ENCODE peak calls at places on chromosomes 7 and 10, in four cellular contexts. B is MM.1S, K is mammary epithelial cell, V is IMR-90. L is an unnamed sample.

GRCh38 chr10:24477925-24478324 is 245.8 kb downstream of the ARHGAP21 start:
- DNase-seq in B (no peak), K (no peak), V (no peak), L (no peak)

GRCh38 chr7:97128736-97129135 is 11.2 kb downstream of the SDHAF3 start:
- DNase-seq in B (no peak), K (no peak), V (no peak), L (no peak)

GRCh38 chr10:98332623-98333269 is 64.8 kb upstream of the LOXL4 start:
- DNase-seq in B (no peak), K (no peak), V (peak), L (peak)

GRCh38 chr10:129958686-129959543 is 5.2 kb downstream of the EBF3 start:
- DNase-seq in B (no peak), K (no peak), V (no peak), L (no peak)

GRCh38 chr7:137801003-137801402 is 45.8 kb downstream of the DGKI start:
- DNase-seq in B (no peak), K (peak), V (peak), L (peak)

GRCh38 chr10:83991986-83992753 is 147.1 kb upstream of the GHITM start:
- DNase-seq in B (peak), K (peak), V (no peak), L (no peak)

GRCh38 chr10:103493911-103494877 is 689 bp downstream of the NEURL1 start:
- DNase-seq in B (peak), K (no peak), V (no peak), L (no peak)

GRCh38 chr10:23262928-23263327 is 70.8 kb downstream of the PTF1A start:
- DNase-seq in B (no peak), K (no peak), V (no peak), L (no peak)

GRCh38 chr7:132161976-132162375 is 414.3 kb downstream of the PLXNA4 start:
- DNase-seq in B (no peak), K (no peak), V (no peak), L (no peak)

GRCh38 chr7:5204546-5204945 is 14.5 kb downstream of the WIPI2 start:
- DNase-seq in B (no peak), K (no peak), V (no peak), L (no peak)

GRCh38 chr7:44486693-44487092 is 3.8 kb downstream of the NUDCD3 start:
- DNase-seq in B (peak), K (peak), V (peak), L (no peak)

GRCh38 chr7:132030161-132030568 is 473.7 kb upstream of the PODXL start:
- DNase-seq in B (no peak), K (peak), V (no peak), L (peak)

GRCh38 chr10:101643546-101643945 is 51.4 kb downstream of the FBXW4 start:
- DNase-seq in B (no peak), K (no peak), V (no peak), L (no peak)

GRCh38 chr7:42128703-42129102 is 108.3 kb downstream of the GLI3 start:
- DNase-seq in B (no peak), K (no peak), V (no peak), L (peak)

GRCh38 chr7:24477807-24478655 is 95.2 kb upstream of the PALS2 start:
- DNase-seq in B (no peak), K (peak), V (peak), L (peak)

GRCh38 chr7:104142147-104142546 is 65.7 kb downstream of the ORC5 start:
- DNase-seq in B (no peak), K (no peak), V (no peak), L (peak)

GRCh38 chr10:58479016-58479415 is 33.7 kb upstream of the BICC1 start:
- DNase-seq in B (no peak), K (no peak), V (no peak), L (no peak)

GRCh38 chr7:12685550-12685949 is 1.9 kb upstream of the ARL4A start:
- DNase-seq in B (no peak), K (no peak), V (peak), L (peak)
- H2AFZ ChIP-seq in B (no peak), K (no peak), V (no peak), L (peak)

GRCh38 chr10:625335-625699 is 64.2 kb downstream of the DIP2C start:
- DNase-seq in B (no peak), K (no peak), V (no peak), L (no peak)
- H3K27ac ChIP-seq in B (no peak), K (no peak), V (peak), L (no peak)

GRCh38 chr7:74068378-74069085 is 15.1 kb upstream of the LIMK1 start:
- DNase-seq in B (no peak), K (no peak), V (no peak), L (no peak)
- H2AFZ ChIP-seq in B (no peak), K (no peak), V (peak), L (peak)

GRCh38 chr7:106755641-106756040 is 94.7 kb upstream of the CCDC71L start:
- DNase-seq in B (no peak), K (no peak), V (no peak), L (no peak)
- H3K27ac ChIP-seq in B (no peak), K (no peak), V (no peak), L (no peak)

GRCh38 chr7:7183833-7184463 is 1.6 kb downstream of the C1GALT1 start:
- DNase-seq in B (peak), K (peak), V (no peak), L (peak)
- H2AFZ ChIP-seq in B (no peak), K (no peak), V (no peak), L (peak)